ENCODE peak calls at places on chromosomes 16 and 17, in eight cellular contexts. J is fibroblast of the aortic adventitia, T is body of pancreas, I is adrenal gland, G is activated B cell treated with CpG ODN at 0.5 μM for 24 hours, H is RWPE2, P is AG09309, L is fibroblast of mammary gland. M is an unnamed sample.

GRCh38 chr17:27878776-27879562 is 14.2 kb downstream of the LYRM9 start:
- DNase-seq in J (no peak), T (no peak), I (no peak), G (no peak), H (no peak), P (no peak), L (no peak), M (no peak)

GRCh38 chr16:14132696-14133048 is 61.6 kb downstream of the MRTFB start:
- DNase-seq in J (no peak), T (no peak), I (no peak), G (no peak), H (no peak), P (no peak), L (peak; percentile 72), M (peak; percentile 28)

GRCh38 chr17:42284566-42284965 is 3.7 kb upstream of the STAT5A start:
- DNase-seq in J (no peak), T (peak; percentile 4), I (no peak), G (no peak), H (peak; percentile 13), P (no peak), L (no peak), M (no peak)

GRCh38 chr16:2675714-2676113 is 6.6 kb upstream of the KCTD5 start:
- DNase-seq in J (no peak), T (no peak), I (no peak), G (no peak), H (no peak), P (no peak), L (no peak), M (peak; percentile 56)

GRCh38 chr17:38879878-38880727 is 10.2 kb downstream of the LASP1 start:
- DNase-seq in J (peak; percentile 90), T (peak; percentile 58), I (no peak), G (no peak), H (peak; percentile 93), P (no peak), L (peak; percentile 76), M (peak; percentile 72)

GRCh38 chr17:18855831-18856624 is 1.9 kb upstream of the PRPSAP2 start:
- DNase-seq in J (peak; percentile 95), T (peak; percentile 90), I (peak; percentile 91), G (peak; percentile 65), H (peak; percentile 87), P (peak; percentile 78), L (peak; percentile 94), M (peak; percentile 95)

GRCh38 chr17:81164464-81165245 is 652 bp upstream of the PVALEF start:
- DNase-seq in J (no peak), T (peak; percentile 70), I (no peak), G (no peak), H (no peak), P (no peak), L (no peak), M (no peak)

GRCh38 chr17:6071528-6072065 is 1.4 kb downstream of the WSCD1 start:
- DNase-seq in J (no peak), T (no peak), I (no peak), G (no peak), H (no peak), P (no peak), L (no peak), M (no peak)

GRCh38 chr17:63178530-63178929 is 212.5 kb downstream of the TANC2 start:
- DNase-seq in J (peak; percentile 66), T (no peak), I (no peak), G (no peak), H (no peak), P (no peak), L (no peak), M (peak; percentile 73)

GRCh38 chr16:19505600-19506303 is 16.1 kb downstream of the GDE1 start:
- DNase-seq in J (peak; percentile 86), T (no peak), I (no peak), G (no peak), H (no peak), P (no peak), L (peak; percentile 85), M (no peak)

GRCh38 chr16:82439678-82440293 is 187.0 kb upstream of the CDH13 start:
- DNase-seq in J (peak; percentile 1), T (no peak), I (no peak), G (no peak), H (no peak), P (no peak), L (no peak), M (peak; percentile 6)

GRCh38 chr17:75478508-75478907 is 22.1 kb downstream of the TMEM94 start:
- DNase-seq in J (no peak), T (no peak), I (no peak), G (no peak), H (no peak), P (no peak), L (no peak), M (peak; percentile 44)

GRCh38 chr17:27382025-27382424 is 74.2 kb upstream of the KSR1 start:
- DNase-seq in J (no peak), T (no peak), I (no peak), G (no peak), H (no peak), P (no peak), L (no peak), M (no peak)

GRCh38 chr17:57855391-57856035 is 5.7 kb upstream of the MRPS23 start:
- DNase-seq in J (no peak), T (no peak), I (no peak), G (no peak), H (no peak), P (no peak), L (no peak), M (no peak)

GRCh38 chr17:55722742-55723487 is at the start of gene TMEM100:
- DNase-seq in J (peak; percentile 87), T (no peak), I (peak; percentile 39), G (no peak), H (no peak), P (peak; percentile 63), L (peak; percentile 97), M (peak; percentile 84)

GRCh38 chr16:46715769-46716305 is 26.4 kb downstream of the ORC6 start:
- DNase-seq in J (no peak), T (no peak), I (no peak), G (no peak), H (no peak), P (no peak), L (peak; percentile 14), M (no peak)

GRCh38 chr16:81905277-81905676 is 106.0 kb downstream of the SDR42E1 start:
- DNase-seq in J (no peak), T (no peak), I (no peak), G (no peak), H (no peak), P (no peak), L (no peak), M (no peak)

GRCh38 chr16:17342031-17342430 is 128.7 kb downstream of the XYLT1 start:
- DNase-seq in J (no peak), T (no peak), I (no peak), G (no peak), H (no peak), P (no peak), L (no peak), M (no peak)

GRCh38 chr17:61579961-61580360 is 11.1 kb downstream of the NACA2 start:
- DNase-seq in J (no peak), T (no peak), I (no peak), G (no peak), H (no peak), P (no peak), L (no peak), M (no peak)
- TF ChIP-seq CTCF in J (no peak), T (no peak), I (no peak), G (no peak), H (no peak), P (no peak), L (no peak), M (peak; percentile 2)

GRCh38 chr16:20740901-20741491 is 622 bp downstream of the THUMPD1 start:
- DNase-seq in J (peak; percentile 74), T (peak; percentile 91), I (peak; percentile 90), G (peak; percentile 87), H (peak; percentile 84), P (peak; percentile 20), L (peak; percentile 74), M (peak; percentile 79)

GRCh38 chr16:20744922-20745440 is 3.4 kb upstream of the THUMPD1 start:
- DNase-seq in J (no peak), T (no peak), I (no peak), G (no peak), H (no peak), P (no peak), L (no peak), M (no peak)

GRCh38 chr16:20743591-20743990 is 2.0 kb upstream of the THUMPD1 start:
- DNase-seq in J (no peak), T (no peak), I (no peak), G (no peak), H (no peak), P (no peak), L (no peak), M (no peak)

GRCh38 chr16:20740007-20740883 is 1.4 kb downstream of the THUMPD1 start:
- DNase-seq in J (peak; percentile 5), T (peak; percentile 21), I (no peak), G (no peak), H (no peak), P (no peak), L (peak; percentile 12), M (no peak)

DNA sequence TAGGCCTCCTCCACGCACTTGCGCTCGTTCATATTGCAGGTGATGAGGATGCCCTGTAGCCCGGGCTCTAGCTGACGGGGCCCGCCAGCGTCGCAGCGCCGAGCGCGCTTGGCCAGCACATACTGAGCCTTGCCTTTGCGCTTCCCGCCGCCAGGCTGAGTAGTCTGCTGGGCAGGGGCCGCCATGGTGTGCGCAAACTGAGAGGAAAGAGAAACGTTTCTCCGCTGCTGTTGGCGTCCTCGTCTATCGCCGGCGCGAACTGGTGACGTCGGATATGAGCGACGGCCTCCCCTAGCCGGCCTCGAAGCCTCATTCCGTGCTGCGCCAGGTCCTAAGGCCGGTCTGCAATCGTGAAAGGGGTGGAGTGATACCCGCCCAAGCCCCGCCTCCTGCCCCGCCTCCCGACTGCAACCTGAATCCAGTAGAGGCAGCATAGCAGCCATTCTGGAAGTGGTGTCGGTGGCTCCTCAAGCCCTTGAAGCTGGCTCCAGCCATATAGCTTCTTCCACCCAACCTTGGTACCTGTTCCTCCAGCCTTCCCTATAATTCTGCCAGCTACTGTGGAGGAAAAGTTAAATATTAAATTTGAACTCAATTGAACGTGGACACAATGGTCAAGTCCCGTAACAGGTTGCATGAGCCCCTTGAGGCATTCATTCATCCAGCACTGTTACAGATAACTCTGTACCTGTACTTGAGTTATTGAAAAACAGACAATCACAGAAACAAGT is at the start of gene THUMPD1:
- DNase-seq in J (peak; percentile 93), T (peak; percentile 98), I (peak; percentile 95), G (peak; percentile 92), H (peak; percentile 94), P (peak; percentile 74), L (peak; percentile 94), M (peak; percentile 95)
- TF ChIP-seq CTCF in J (peak; percentile 38), T (peak; percentile 32), I (no peak), G (no peak), H (no peak), P (peak; percentile 30), L (no peak), M (no peak)

GRCh38 chr16:63787014-63787413 is 1334.8 kb downstream of the CDH11 start:
- DNase-seq in J (no peak), T (no peak), I (no peak), G (no peak), H (no peak), P (no peak), L (peak; percentile 21), M (no peak)

GRCh38 chr16:63789603-63790002 is 1332.3 kb downstream of the CDH11 start:
- DNase-seq in J (no peak), T (no peak), I (no peak), G (no peak), H (no peak), P (no peak), L (no peak), M (no peak)
- TF ChIP-seq CTCF in J (no peak), T (no peak), I (no peak), G (no peak), H (no peak), P (peak; percentile 1), L (no peak), M (no peak)

GRCh38 chr16:1379863-1380174 is 28.1 kb downstream of the GNPTG start:
- DNase-seq in J (no peak), T (no peak), I (no peak), G (no peak), H (no peak), P (no peak), L (no peak), M (no peak)
- TF ChIP-seq CTCF in J (no peak), T (no peak), I (no peak), G (no peak), H (no peak), P (no peak), L (no peak), M (no peak)

M was measured in fibroblast of villous mesenchyme.